ENCODE peak calls at places on chromosomes 2 and 18, in four cellular contexts. P, I, K and T are unnamed samples.

GRCh38 chr18:46859855-46860254 is 57.5 kb downstream of the PIAS2 start:
- DNase-seq in P (no peak), I (no peak), K (no peak), T (no peak)

GRCh38 chr2:12950174-12950573 is 233.4 kb downstream of the TRIB2 start:
- DNase-seq in P (no peak), I (no peak), K (no peak), T (no peak)

GRCh38 chr2:119480718-119481142 is 43.6 kb downstream of the SCTR start:
- DNase-seq in P (no peak), I (no peak), K (no peak), T (no peak)

GRCh38 chr2:196836440-196836839 is 27.3 kb upstream of the C2orf66 start:
- DNase-seq in P (no peak), I (no peak), K (no peak), T (no peak)

GRCh38 chr2:160630801-160631590 is 137.4 kb upstream of the RBMS1 start:
- DNase-seq in P (no peak), I (no peak), K (no peak), T (no peak)

GRCh38 chr2:100212820-100213219 is 70.4 kb upstream of the AFF3 start:
- DNase-seq in P (no peak), I (no peak), K (no peak), T (no peak)

GRCh38 chr18:38427736-38428135 is 862.1 kb upstream of the CELF4 start:
- DNase-seq in P (no peak), I (no peak), K (no peak), T (no peak)

GRCh38 chr2:33298233-33298632 is 178.2 kb upstream of the RASGRP3 start:
- DNase-seq in P (no peak), I (no peak), K (no peak), T (no peak)

GRCh38 chr2:135586148-135586547 is 54.9 kb downstream of the R3HDM1 start:
- DNase-seq in P (no peak), I (peak), K (no peak), T (no peak)

GRCh38 chr2:30566675-30567074 is 119.6 kb downstream of the LCLAT1 start:
- DNase-seq in P (no peak), I (no peak), K (no peak), T (no peak)

GRCh38 chr2:41206004-41206403 is 754.1 kb upstream of the SLC8A1 start:
- DNase-seq in P (no peak), I (no peak), K (no peak), T (no peak)

GRCh38 chr2:232634319-232635150 is 1.1 kb downstream of the EFHD1 start:
- DNase-seq in P (no peak), I (no peak), K (no peak), T (no peak)

GRCh38 chr18:44035554-44035953 is 645.1 kb upstream of the SETBP1 start:
- DNase-seq in P (no peak), I (no peak), K (no peak), T (no peak)

GRCh38 chr2:189874571-189875320 is 90.5 kb downstream of the PMS1 start:
- DNase-seq in P (no peak), I (no peak), K (no peak), T (no peak)

GRCh38 chr2:98757904-98758421 is 27.0 kb upstream of the MGAT4A start:
- DNase-seq in P (peak), I (no peak), K (peak), T (no peak)

GRCh38 chr2:188495990-188496431 is 204.3 kb downstream of the GULP1 start:
- DNase-seq in P (peak), I (no peak), K (no peak), T (no peak)

GRCh38 chr2:66437601-66438497 is 2.9 kb downstream of the MEIS1 start:
- DNase-seq in P (no peak), I (no peak), K (no peak), T (no peak)

GRCh38 chr18:47969851-47970250 is 39.4 kb upstream of the SMAD2 start:
- DNase-seq in P (no peak), I (no peak), K (no peak), T (no peak)

GRCh38 chr2:216740557-216741222 is 45.3 kb upstream of the IGFBP5 start:
- DNase-seq in P (no peak), I (no peak), K (no peak), T (no peak)

GRCh38 chr2:40488927-40489677 is 37.2 kb upstream of the SLC8A1 start:
- DNase-seq in P (no peak), I (no peak), K (no peak), T (no peak)

GRCh38 chr2:193703411-193703810 is 1508.7 kb upstream of the TMEFF2 start:
- DNase-seq in P (no peak), I (no peak), K (no peak), T (no peak)

GRCh38 chr2:20186078-20186854 is 38.7 kb downstream of the SDC1 start:
- DNase-seq in P (no peak), I (no peak), K (no peak), T (no peak)

GRCh38 chr2:145258903-145259579 is 739.1 kb upstream of the ZEB2 start:
- DNase-seq in P (peak), I (no peak), K (no peak), T (no peak)

GRCh38 chr2:72915076-72915906 is 2.0 kb upstream of the EMX1 start:
- DNase-seq in P (no peak), I (peak), K (no peak), T (no peak)

GRCh38 chr2:162636206-162636728 is 202.3 kb downstream of the KCNH7 start:
- DNase-seq in P (no peak), I (no peak), K (no peak), T (no peak)

GRCh38 chr2:15176604-15177003 is 384.5 kb downstream of the NBAS start:
- DNase-seq in P (no peak), I (no peak), K (no peak), T (no peak)

GRCh38 chr2:26438526-26438925 is 36.8 kb downstream of the DRC1 start:
- DNase-seq in P (no peak), I (no peak), K (no peak), T (peak)

GRCh38 chr2:215594766-215595165 is 158.9 kb upstream of the FN1 start:
- DNase-seq in P (no peak), I (no peak), K (no peak), T (no peak)

GRCh38 chr2:166376488-166376828 is 714 bp upstream of the SCN9A start:
- DNase-seq in P (no peak), I (no peak), K (no peak), T (no peak)

GRCh38 chr18:51235011-51235789 is 37.7 kb upstream of the MEX3C start:
- DNase-seq in P (no peak), I (no peak), K (no peak), T (no peak)